ENCODE peak calls at places on chromosomes 11 and 22, in nine cellular contexts. X is RWPE1, F is fibroblast of pulmonary artery, E is omental fat pad, B is GM13976, Y is foreskin keratinocyte, C is kidney epithelial cell, D is colonic mucosa, A is upper lobe of right lung. N is an unnamed sample.
A peak's percentile ranks its signal among the peaks of the same experiment; 100 is the strongest.

GRCh38 chr11:74278721-74279148 is 32.7 kb downstream of the P4HA3 start:
- DNase-seq in X (peak; percentile 36), F (peak; percentile 99), E (peak; percentile 75), B (no peak), Y (peak; percentile 74), C (peak; percentile 88), D (no peak), A (no peak), N (no peak)

GRCh38 chr22:47918276-47918928 is 1156.0 kb downstream of the TBC1D22A start:
- DNase-seq in X (no peak), F (no peak), E (no peak), B (no peak), Y (no peak), C (no peak), D (no peak), A (no peak), N (peak; percentile 51)

GRCh38 chr11:69355346-69355940 is 61.5 kb downstream of the MYEOV start:
- DNase-seq in X (no peak), F (no peak), E (no peak), B (peak; percentile 23), Y (no peak), C (no peak), D (peak; percentile 14), A (no peak), N (no peak)

GRCh38 chr11:86069408-86070086 is 663 bp upstream of the PICALM start:
- DNase-seq in X (peak; percentile 75), F (peak; percentile 97), E (no peak), B (peak; percentile 52), Y (peak; percentile 97), C (peak; percentile 94), D (peak; percentile 43), A (no peak), N (peak; percentile 58)

GRCh38 chr11:63813035-63813562 is at the start of gene SPINDOC:
- DNase-seq in X (peak; percentile 89), F (peak; percentile 57), E (peak; percentile 30), B (peak; percentile 97), Y (peak; percentile 37), C (no peak), D (peak; percentile 81), A (peak; percentile 90), N (peak; percentile 97)

GRCh38 chr11:70628881-70629844 is 230.8 kb downstream of the CTTN start:
- DNase-seq in X (peak; percentile 11), F (no peak), E (no peak), B (no peak), Y (no peak), C (no peak), D (peak; percentile 89), A (peak; percentile 77), N (no peak)

GRCh38 chr11:63613517-63614135 is 607 bp downstream of the PLAAT3 start:
- DNase-seq in X (no peak), F (no peak), E (peak; percentile 38), B (peak; percentile 66), Y (no peak), C (no peak), D (peak; percentile 40), A (peak; percentile 79), N (peak; percentile 70)

GRCh38 chr11:59668188-59668949 is 468 bp downstream of the PATL1 start:
- DNase-seq in X (peak; percentile 68), F (peak; percentile 39), E (peak; percentile 59), B (peak; percentile 72), Y (peak; percentile 44), C (no peak), D (peak; percentile 62), A (peak; percentile 83), N (peak; percentile 62)

GRCh38 chr11:34502949-34503348 is 10.6 kb downstream of the ELF5 start:
- DNase-seq in X (no peak), F (no peak), E (no peak), B (no peak), Y (no peak), C (no peak), D (no peak), A (no peak), N (no peak)

GRCh38 chr11:12090761-12091261 is 19.6 kb upstream of the MICAL2 start:
- DNase-seq in X (peak; percentile 92), F (no peak), E (no peak), B (no peak), Y (peak; percentile 98), C (no peak), D (peak; percentile 93), A (peak; percentile 87), N (no peak)

GRCh38 chr11:12625438-12626071 is 48.7 kb upstream of the TEAD1 start:
- DNase-seq in X (peak; percentile 25), F (peak; percentile 62), E (no peak), B (no peak), Y (peak; percentile 79), C (no peak), D (no peak), A (no peak), N (no peak)

GRCh38 chr11:77215106-77215505 is 86.4 kb downstream of the GDPD4 start:
- DNase-seq in X (no peak), F (no peak), E (no peak), B (peak; percentile 9), Y (no peak), C (no peak), D (no peak), A (no peak), N (no peak)

GRCh38 chr22:44024288-44024908 is at the start of gene PARVB:
- DNase-seq in X (no peak), F (no peak), E (no peak), B (peak; percentile 44), Y (no peak), C (no peak), D (no peak), A (peak; percentile 70), N (peak; percentile 65)

GRCh38 chr22:20033045-20033706 is 12.3 kb downstream of the TANGO2 start:
- DNase-seq in X (no peak), F (no peak), E (no peak), B (no peak), Y (no peak), C (no peak), D (no peak), A (no peak), N (no peak)
- TF ChIP-seq CTCF in X (no peak), F (no peak), E (no peak), B (no peak), Y (no peak), C (no peak), D (no peak), A (no peak), N (no peak)

GRCh38 chr11:68021167-68021787 is 9.2 kb upstream of the NDUFS8 start:
- DNase-seq in X (no peak), F (no peak), E (no peak), B (no peak), Y (no peak), C (no peak), D (peak; percentile 62), A (no peak), N (no peak)
- TF ChIP-seq CTCF in X (peak; percentile 32), F (peak; percentile 32), E (no peak), B (no peak), Y (peak; percentile 40), C (peak; percentile 65), D (peak; percentile 48), A (peak; percentile 33), N (no peak)

DNA sequence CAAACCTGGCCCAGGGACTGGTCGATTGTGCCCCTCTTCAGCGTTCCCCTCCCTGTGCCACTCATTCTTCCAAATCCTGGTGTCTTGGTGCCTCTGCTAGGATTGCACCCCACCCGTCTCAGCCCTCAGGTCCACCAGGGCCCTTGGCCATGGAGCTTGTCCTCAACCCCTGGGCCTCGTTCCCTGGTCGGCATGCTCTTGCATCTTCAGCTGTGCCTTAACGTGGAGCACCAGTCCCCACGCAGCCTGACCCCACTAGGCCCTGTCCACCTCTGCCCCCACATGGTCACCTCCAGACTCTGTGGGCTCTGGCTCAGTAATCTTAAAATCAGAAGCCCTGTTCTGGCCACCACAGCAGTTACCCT is 61.1 kb downstream of the OSBP2 start:
- DNase-seq in X (no peak), F (no peak), E (no peak), B (no peak), Y (no peak), C (no peak), D (no peak), A (no peak), N (no peak)
- TF ChIP-seq CTCF in X (no peak), F (no peak), E (no peak), B (no peak), Y (no peak), C (no peak), D (no peak), A (no peak), N (no peak)

GRCh38 chr11:65013692-65014145 is 241 bp upstream of the ARL2 start:
- DNase-seq in X (peak; percentile 86), F (peak; percentile 89), E (peak; percentile 55), B (peak; percentile 95), Y (peak; percentile 80), C (no peak), D (peak; percentile 91), A (peak; percentile 96), N (peak; percentile 95)
- TF ChIP-seq CTCF in X (no peak), F (no peak), E (no peak), B (peak; percentile 85), Y (no peak), C (peak; percentile 24), D (peak; percentile 13), A (no peak), N (no peak)

GRCh38 chr22:18970180-18970947 is 34.3 kb upstream of the PRODH start:
- DNase-seq in X (no peak), F (no peak), E (no peak), B (peak; percentile 43), Y (no peak), C (no peak), D (no peak), A (peak; percentile 60), N (peak; percentile 48)
- TF ChIP-seq CTCF in X (no peak), F (no peak), E (no peak), B (no peak), Y (no peak), C (no peak), D (no peak), A (no peak), N (no peak)

GRCh38 chr11:48034926-48035876 is 54.8 kb downstream of the PTPRJ start:
- DNase-seq in X (no peak), F (no peak), E (no peak), B (no peak), Y (no peak), C (no peak), D (no peak), A (no peak), N (no peak)

GRCh38 chr11:48029686-48030279 is 49.4 kb downstream of the PTPRJ start:
- DNase-seq in X (no peak), F (no peak), E (no peak), B (no peak), Y (no peak), C (no peak), D (no peak), A (no peak), N (no peak)

GRCh38 chr11:48033918-48034341 is 53.6 kb downstream of the PTPRJ start:
- DNase-seq in X (no peak), F (no peak), E (no peak), B (no peak), Y (no peak), C (no peak), D (no peak), A (no peak), N (no peak)

GRCh38 chr11:48028909-48029685 is 48.7 kb downstream of the PTPRJ start:
- DNase-seq in X (no peak), F (peak; percentile 39), E (no peak), B (no peak), Y (peak; percentile 18), C (no peak), D (no peak), A (no peak), N (no peak)

GRCh38 chr11:48031602-48032001 is 51.2 kb downstream of the PTPRJ start:
- DNase-seq in X (no peak), F (no peak), E (no peak), B (no peak), Y (no peak), C (no peak), D (no peak), A (no peak), N (no peak)
- TF ChIP-seq CTCF in X (no peak), F (no peak), E (no peak), B (no peak), Y (no peak), C (no peak), D (no peak), A (no peak), N (no peak)